ENCODE peak calls at places on chromosomes 12 and 14, in seven cellular contexts. One of them, this sample, is unnamed.

GRCh38 chr12:77925536-77926108 is 94.9 kb downstream of the NAV3 start:
- DNase-seq in CMK: peak
- DNase-seq in MV-4-11: peak
- DNase-seq in stimulated activated CD4-positive, alpha-beta T cell treated with anti-CD3 and anti-CD28 coated beads, Interleukin-15, amount 100 ng/mL, for 48 hours: peak
- DNase-seq in activated CD8-positive, alpha-beta memory T cell treated with anti-CD3 and anti-CD28 coated beads, Interleukin-2, amount 10 ng/mL, durations not matched to agents 7 days and 5 days: peak
- DNase-seq in cardiac fibroblast: peak
- DNase-seq in H9: peak
- DNase-seq in this sample: no peak

GRCh38 chr12:91507754-91508153 is 325.1 kb upstream of the DCN start:
- DNase-seq in CMK: no peak
- DNase-seq in activated CD8-positive, alpha-beta memory T cell treated with anti-CD3 and anti-CD28 coated beads, Interleukin-2, amount 10 ng/mL, durations not matched to agents 7 days and 5 days: no peak
- DNase-seq in H9: no peak
- DNase-seq in MV-4-11: no peak
- DNase-seq in stimulated activated CD4-positive, alpha-beta T cell treated with anti-CD3 and anti-CD28 coated beads, Interleukin-15, amount 100 ng/mL, for 48 hours: no peak
- DNase-seq in cardiac fibroblast: peak
- DNase-seq in this sample: no peak

GRCh38 chr12:89863332-89863938 is 154.8 kb upstream of the ATP2B1 start:
- DNase-seq in cardiac fibroblast: no peak
- DNase-seq in stimulated activated CD4-positive, alpha-beta T cell treated with anti-CD3 and anti-CD28 coated beads, Interleukin-15, amount 100 ng/mL, for 48 hours: peak
- DNase-seq in activated CD8-positive, alpha-beta memory T cell treated with anti-CD3 and anti-CD28 coated beads, Interleukin-2, amount 10 ng/mL, durations not matched to agents 7 days and 5 days: peak
- DNase-seq in CMK: no peak
- DNase-seq in H9: no peak
- DNase-seq in MV-4-11: no peak
- DNase-seq in this sample: peak

GRCh38 chr12:53591301-53592206 is 34.6 kb downstream of the ATF7 start:
- DNase-seq in H9: no peak
- DNase-seq in MV-4-11: no peak
- DNase-seq in stimulated activated CD4-positive, alpha-beta T cell treated with anti-CD3 and anti-CD28 coated beads, Interleukin-15, amount 100 ng/mL, for 48 hours: no peak
- DNase-seq in cardiac fibroblast: no peak
- DNase-seq in activated CD8-positive, alpha-beta memory T cell treated with anti-CD3 and anti-CD28 coated beads, Interleukin-2, amount 10 ng/mL, durations not matched to agents 7 days and 5 days: no peak
- DNase-seq in CMK: no peak
- DNase-seq in this sample: no peak

GRCh38 chr12:50241178-50241577 is 42.1 kb downstream of the LIMA1 start:
- DNase-seq in CMK: no peak
- DNase-seq in activated CD8-positive, alpha-beta memory T cell treated with anti-CD3 and anti-CD28 coated beads, Interleukin-2, amount 10 ng/mL, durations not matched to agents 7 days and 5 days: no peak
- DNase-seq in cardiac fibroblast: no peak
- DNase-seq in MV-4-11: no peak
- DNase-seq in H9: no peak
- DNase-seq in stimulated activated CD4-positive, alpha-beta T cell treated with anti-CD3 and anti-CD28 coated beads, Interleukin-15, amount 100 ng/mL, for 48 hours: no peak
- DNase-seq in this sample: no peak

GRCh38 chr14:71166434-71166833 is 259.2 kb downstream of the PCNX1 start:
- DNase-seq in MV-4-11: peak
- DNase-seq in H9: no peak
- DNase-seq in stimulated activated CD4-positive, alpha-beta T cell treated with anti-CD3 and anti-CD28 coated beads, Interleukin-15, amount 100 ng/mL, for 48 hours: no peak
- DNase-seq in CMK: peak
- DNase-seq in cardiac fibroblast: peak
- DNase-seq in activated CD8-positive, alpha-beta memory T cell treated with anti-CD3 and anti-CD28 coated beads, Interleukin-2, amount 10 ng/mL, durations not matched to agents 7 days and 5 days: no peak
- DNase-seq in this sample: no peak

GRCh38 chr14:39050389-39050788 is 52.6 kb downstream of the SEC23A start:
- DNase-seq in H9: no peak
- DNase-seq in activated CD8-positive, alpha-beta memory T cell treated with anti-CD3 and anti-CD28 coated beads, Interleukin-2, amount 10 ng/mL, durations not matched to agents 7 days and 5 days: no peak
- DNase-seq in stimulated activated CD4-positive, alpha-beta T cell treated with anti-CD3 and anti-CD28 coated beads, Interleukin-15, amount 100 ng/mL, for 48 hours: no peak
- DNase-seq in MV-4-11: peak
- DNase-seq in CMK: no peak
- DNase-seq in cardiac fibroblast: peak
- DNase-seq in this sample: no peak

GRCh38 chr12:43551271-43551970 is 582 bp downstream of the ADAMTS20 start:
- DNase-seq in stimulated activated CD4-positive, alpha-beta T cell treated with anti-CD3 and anti-CD28 coated beads, Interleukin-15, amount 100 ng/mL, for 48 hours: no peak
- DNase-seq in MV-4-11: no peak
- DNase-seq in CMK: no peak
- DNase-seq in cardiac fibroblast: no peak
- DNase-seq in H9: peak
- DNase-seq in activated CD8-positive, alpha-beta memory T cell treated with anti-CD3 and anti-CD28 coated beads, Interleukin-2, amount 10 ng/mL, durations not matched to agents 7 days and 5 days: no peak
- DNase-seq in this sample: no peak

GRCh38 chr14:93115920-93116675 is at the start of gene ITPK1:
- DNase-seq in MV-4-11: peak
- DNase-seq in CMK: peak
- DNase-seq in stimulated activated CD4-positive, alpha-beta T cell treated with anti-CD3 and anti-CD28 coated beads, Interleukin-15, amount 100 ng/mL, for 48 hours: peak
- DNase-seq in cardiac fibroblast: peak
- DNase-seq in H9: peak
- DNase-seq in activated CD8-positive, alpha-beta memory T cell treated with anti-CD3 and anti-CD28 coated beads, Interleukin-2, amount 10 ng/mL, durations not matched to agents 7 days and 5 days: peak
- DNase-seq in this sample: peak

GRCh38 chr14:23187925-23188324 is 4.5 kb upstream of the SLC7A8 start:
- DNase-seq in CMK: no peak
- DNase-seq in activated CD8-positive, alpha-beta memory T cell treated with anti-CD3 and anti-CD28 coated beads, Interleukin-2, amount 10 ng/mL, durations not matched to agents 7 days and 5 days: no peak
- DNase-seq in H9: no peak
- DNase-seq in MV-4-11: no peak
- DNase-seq in cardiac fibroblast: no peak
- DNase-seq in stimulated activated CD4-positive, alpha-beta T cell treated with anti-CD3 and anti-CD28 coated beads, Interleukin-15, amount 100 ng/mL, for 48 hours: no peak
- DNase-seq in this sample: no peak

GRCh38 chr12:82635263-82635662 is 51.4 kb upstream of the TMTC2 start:
- DNase-seq in stimulated activated CD4-positive, alpha-beta T cell treated with anti-CD3 and anti-CD28 coated beads, Interleukin-15, amount 100 ng/mL, for 48 hours: no peak
- DNase-seq in activated CD8-positive, alpha-beta memory T cell treated with anti-CD3 and anti-CD28 coated beads, Interleukin-2, amount 10 ng/mL, durations not matched to agents 7 days and 5 days: no peak
- DNase-seq in cardiac fibroblast: no peak
- DNase-seq in H9: no peak
- DNase-seq in CMK: no peak
- DNase-seq in MV-4-11: no peak
- DNase-seq in this sample: no peak

GRCh38 chr14:57408634-57409033 is 18.2 kb downstream of the NAA30 start:
- DNase-seq in cardiac fibroblast: no peak
- DNase-seq in MV-4-11: no peak
- DNase-seq in H9: no peak
- DNase-seq in activated CD8-positive, alpha-beta memory T cell treated with anti-CD3 and anti-CD28 coated beads, Interleukin-2, amount 10 ng/mL, durations not matched to agents 7 days and 5 days: no peak
- DNase-seq in stimulated activated CD4-positive, alpha-beta T cell treated with anti-CD3 and anti-CD28 coated beads, Interleukin-15, amount 100 ng/mL, for 48 hours: no peak
- DNase-seq in CMK: no peak
- DNase-seq in this sample: no peak

GRCh38 chr14:38329236-38329635 is 73.3 kb upstream of the CLEC14A start:
- DNase-seq in CMK: no peak
- DNase-seq in MV-4-11: no peak
- DNase-seq in stimulated activated CD4-positive, alpha-beta T cell treated with anti-CD3 and anti-CD28 coated beads, Interleukin-15, amount 100 ng/mL, for 48 hours: no peak
- DNase-seq in activated CD8-positive, alpha-beta memory T cell treated with anti-CD3 and anti-CD28 coated beads, Interleukin-2, amount 10 ng/mL, durations not matched to agents 7 days and 5 days: no peak
- DNase-seq in H9: no peak
- DNase-seq in cardiac fibroblast: no peak
- DNase-seq in this sample: no peak

GRCh38 chr14:104115691-104116543 is 22.5 kb upstream of the KIF26A start:
- DNase-seq in MV-4-11: no peak
- DNase-seq in activated CD8-positive, alpha-beta memory T cell treated with anti-CD3 and anti-CD28 coated beads, Interleukin-2, amount 10 ng/mL, durations not matched to agents 7 days and 5 days: no peak
- DNase-seq in cardiac fibroblast: no peak
- DNase-seq in H9: peak
- DNase-seq in CMK: no peak
- DNase-seq in stimulated activated CD4-positive, alpha-beta T cell treated with anti-CD3 and anti-CD28 coated beads, Interleukin-15, amount 100 ng/mL, for 48 hours: no peak
- DNase-seq in this sample: no peak

GRCh38 chr12:4037747-4038312 is 164.6 kb upstream of the PARP11 start:
- DNase-seq in H9: no peak
- DNase-seq in MV-4-11: no peak
- DNase-seq in activated CD8-positive, alpha-beta memory T cell treated with anti-CD3 and anti-CD28 coated beads, Interleukin-2, amount 10 ng/mL, durations not matched to agents 7 days and 5 days: no peak
- DNase-seq in stimulated activated CD4-positive, alpha-beta T cell treated with anti-CD3 and anti-CD28 coated beads, Interleukin-15, amount 100 ng/mL, for 48 hours: no peak
- DNase-seq in CMK: no peak
- DNase-seq in cardiac fibroblast: peak
- DNase-seq in this sample: no peak